ENCODE peak calls at places on chromosomes 16 and 17, in five cellular contexts. C, I, N, E and R are unnamed samples.

GRCh38 chr16:74297296-74297665 is 667 bp downstream of the PSMD7 start:
- DNase-seq in C (no peak), I (no peak), N (peak; percentile 25), E (no peak), R (peak; percentile 5)

GRCh38 chr16:89370081-89370511 is 120.3 kb downstream of the ANKRD11 start:
- DNase-seq in C (no peak), I (no peak), N (no peak), E (no peak), R (no peak)

GRCh38 chr16:48295493-48296281 is 48.3 kb upstream of the ABCC11 start:
- DNase-seq in C (no peak), I (no peak), N (no peak), E (no peak), R (no peak)

GRCh38 chr17:41406205-41406604 is 8.8 kb upstream of the KRT31 start:
- DNase-seq in C (no peak), I (no peak), N (peak; percentile 27), E (no peak), R (no peak)

GRCh38 chr17:81511800-81512559 is 619 bp downstream of the ACTG1 start:
- DNase-seq in C (no peak), I (peak; percentile 61), N (no peak), E (peak; percentile 43), R (peak; percentile 56)

GRCh38 chr16:75193265-75193650 is 13.7 kb downstream of the CTRB2 start:
- DNase-seq in C (no peak), I (no peak), N (no peak), E (no peak), R (no peak)

GRCh38 chr17:50169121-50169764 is 3.4 kb downstream of the SGCA start:
- DNase-seq in C (peak; percentile 39), I (no peak), N (peak; percentile 87), E (peak; percentile 57), R (peak; percentile 63)

GRCh38 chr16:57475711-57476339 is 10.5 kb downstream of the DOK4 start:
- DNase-seq in C (peak; percentile 58), I (no peak), N (peak; percentile 89), E (no peak), R (peak; percentile 75)

GRCh38 chr16:83233153-83233552 is 574.6 kb upstream of the HSBP1 start:
- DNase-seq in C (no peak), I (no peak), N (no peak), E (no peak), R (no peak)

GRCh38 chr17:41563607-41564006 is 8.3 kb downstream of the KRT9 start:
- DNase-seq in C (no peak), I (no peak), N (no peak), E (no peak), R (no peak)

GRCh38 chr16:24609740-24610420 is 70.5 kb downstream of the RBBP6 start:
- DNase-seq in C (no peak), I (peak; percentile 57), N (peak; percentile 78), E (peak; percentile 11), R (no peak)

GRCh38 chr17:76191891-76192290 is 48.4 kb downstream of the RNF157 start:
- DNase-seq in C (no peak), I (no peak), N (no peak), E (no peak), R (no peak)

GRCh38 chr16:88878967-88879787 is 12.7 kb upstream of the PABPN1L start:
- DNase-seq in C (no peak), I (no peak), N (no peak), E (no peak), R (no peak)

GRCh38 chr16:65409505-65409904 is 287.6 kb upstream of the CDH11 start:
- DNase-seq in C (no peak), I (no peak), N (no peak), E (no peak), R (no peak)

GRCh38 chr16:89035013-89035697 is 58.1 kb upstream of the CBFA2T3 start:
- DNase-seq in C (no peak), I (no peak), N (peak; percentile 41), E (no peak), R (no peak)

GRCh38 chr17:78112508-78113471 is 15.8 kb downstream of the TMC6 start:
- DNase-seq in C (peak; percentile 67), I (peak; percentile 72), N (peak; percentile 76), E (peak; percentile 77), R (peak; percentile 73)

GRCh38 chr17:80007939-80008338 is 27.7 kb downstream of the TBC1D16 start:
- DNase-seq in C (no peak), I (no peak), N (no peak), E (no peak), R (no peak)

GRCh38 chr17:64343833-64344637 is 46.6 kb downstream of the PECAM1 start:
- DNase-seq in C (no peak), I (peak; percentile 90), N (peak; percentile 10), E (peak; percentile 92), R (peak; percentile 54)

GRCh38 chr16:102060-102855 is 24.2 kb downstream of the MPG start:
- DNase-seq in C (no peak), I (no peak), N (no peak), E (peak; percentile 67), R (no peak)

GRCh38 chr17:43578699-43579569 is 32.8 kb upstream of the ETV4 start:
- DNase-seq in C (peak; percentile 20), I (no peak), N (peak; percentile 51), E (no peak), R (no peak)

GRCh38 chr17:39208136-39208535 is 8.1 kb downstream of the RPL19 start:
- DNase-seq in C (no peak), I (peak; percentile 76), N (no peak), E (no peak), R (no peak)

GRCh38 chr16:82016268-82016667 is 5.0 kb upstream of the SDR42E1 start:
- DNase-seq in C (no peak), I (no peak), N (no peak), E (peak; percentile 29), R (no peak)

GRCh38 chr17:1553354-1554266 is 9.0 kb downstream of the PITPNA start:
- DNase-seq in C (no peak), I (no peak), N (no peak), E (no peak), R (no peak)

GRCh38 chr16:3035972-3036725 is 595 bp downstream of the BICDL2 start:
- DNase-seq in C (no peak), I (no peak), N (no peak), E (no peak), R (no peak)

GRCh38 chr16:57679016-57679415 is 10.9 kb downstream of the ADGRG3 start:
- DNase-seq in C (no peak), I (no peak), N (no peak), E (no peak), R (no peak)

GRCh38 chr16:12651765-12652531 is 151.7 kb downstream of the CPPED1 start:
- DNase-seq in C (no peak), I (no peak), N (peak; percentile 75), E (no peak), R (no peak)

GRCh38 chr17:37791434-37791833 is 46.6 kb upstream of the HNF1B start:
- DNase-seq in C (no peak), I (no peak), N (peak; percentile 37), E (no peak), R (peak; percentile 19)

GRCh38 chr17:75557075-75557851 is 30.3 kb upstream of the MYO15B start:
- DNase-seq in C (no peak), I (peak; percentile 84), N (no peak), E (no peak), R (no peak)

GRCh38 chr16:3655030-3655790 is 719 bp downstream of the DNASE1 start:
- DNase-seq in C (no peak), I (peak; percentile 29), N (no peak), E (no peak), R (no peak)

GRCh38 chr16:68563631-68564366 is 24.7 kb downstream of the ZFP90 start:
- DNase-seq in C (no peak), I (no peak), N (no peak), E (no peak), R (no peak)
- H3K9me3 ChIP-seq in C (peaks cover 47% of the 10 kb centered on the region), I (peaks cover 31% of the 10 kb centered on the region), N (peaks cover 85% of the 10 kb centered on the region), E (peaks cover 100% of the 10 kb centered on the region), R (peaks cover 43% of the 10 kb centered on the region)

GRCh38 chr16:31916056-31916488 is 42.5 kb downstream of the ZNF267 start:
- DNase-seq in C (no peak), I (no peak), N (no peak), E (no peak), R (no peak)
- H3K9me3 ChIP-seq in C (peaks cover 91% of the 10 kb centered on the region), I (peaks cover 27% of the 10 kb centered on the region), N (peaks cover 64% of the 10 kb centered on the region), E (peaks cover 96% of the 10 kb centered on the region), R (peaks cover 95% of the 10 kb centered on the region)

DNA sequence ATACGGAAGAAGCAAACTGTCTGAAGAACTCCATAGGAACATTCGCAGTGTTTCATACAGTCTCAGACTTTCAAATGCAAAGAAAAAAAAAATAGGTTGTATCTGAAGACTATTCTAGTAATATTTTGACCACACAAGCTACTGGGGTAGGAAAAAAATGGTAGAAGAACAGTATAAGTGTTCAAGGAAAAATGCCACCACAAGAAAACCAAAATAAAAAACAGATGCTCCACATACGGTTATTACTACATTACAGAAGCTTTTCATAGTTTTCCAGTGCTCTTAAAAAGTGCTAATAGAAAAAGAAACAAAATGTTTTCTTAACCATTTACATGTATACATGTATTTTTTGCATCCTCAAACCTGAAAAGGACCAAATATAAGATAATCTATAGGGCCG is 3.7 kb downstream of the NCOR1 start:
- DNase-seq in C (no peak), I (no peak), N (no peak), E (no peak), R (no peak)
- H3K9me3 ChIP-seq in C (no peaks in the 10 kb centered on the region), I (no peaks in the 10 kb centered on the region), N (no peaks in the 10 kb centered on the region), E (no peaks in the 10 kb centered on the region), R (no peaks in the 10 kb centered on the region)

GRCh38 chr16:85228970-85229430 is 116.7 kb upstream of the CIBAR2 start:
- DNase-seq in C (no peak), I (no peak), N (no peak), E (no peak), R (no peak)
- H3K9me3 ChIP-seq in C (no peaks in the 10 kb centered on the region), I (no peaks in the 10 kb centered on the region), N (no peaks in the 10 kb centered on the region), E (no peaks in the 10 kb centered on the region), R (no peaks in the 10 kb centered on the region)

GRCh38 chr16:10412935-10413601 is 27.2 kb downstream of the ATF7IP2 start:
- DNase-seq in C (no peak), I (no peak), N (no peak), E (no peak), R (no peak)
- H3K9me3 ChIP-seq in C (peaks cover 21% of the 10 kb centered on the region), I (peaks cover 3% of the 10 kb centered on the region), N (peaks cover 25% of the 10 kb centered on the region), E (peaks cover 33% of the 10 kb centered on the region), R (peaks cover 89% of the 10 kb centered on the region)

GRCh38 chr17:52673791-52674190 is 515.3 kb upstream of the CA10 start:
- DNase-seq in C (no peak), I (no peak), N (no peak), E (no peak), R (no peak)
- H3K9me3 ChIP-seq in C (no peaks in the 10 kb centered on the region), I (no peaks in the 10 kb centered on the region), N (peaks cover 4% of the 10 kb centered on the region), E (no peaks in the 10 kb centered on the region), R (no peaks in the 10 kb centered on the region)

GRCh38 chr17:83180264-83180995 is 101.0 kb downstream of the METRNL start:
- DNase-seq in C (no peak), I (no peak), N (no peak), E (no peak), R (no peak)
- H3K9me3 ChIP-seq in C (no peaks in the 10 kb centered on the region), I (no peaks in the 10 kb centered on the region), N (no peaks in the 10 kb centered on the region), E (no peaks in the 10 kb centered on the region), R (no peaks in the 10 kb centered on the region)

GRCh38 chr16:60310836-60311445 is 1576.8 kb upstream of the GOT2 start:
- DNase-seq in C (no peak), I (no peak), N (no peak), E (no peak), R (no peak)
- H3K9me3 ChIP-seq in C (no peaks in the 10 kb centered on the region), I (no peaks in the 10 kb centered on the region), N (no peaks in the 10 kb centered on the region), E (no peaks in the 10 kb centered on the region), R (no peaks in the 10 kb centered on the region)